ENCODE peak calls at places on chromosomes 11 and 22, in six cellular contexts. B is AG04449, A is Peyer's patch, E is spleen, V is heart left ventricle, I is choroid plexus epithelial cell. J is an unnamed sample.

GRCh38 chr11:20360650-20361049 is 2.9 kb upstream of the HTATIP2 start:
- DNase-seq in E (peak; percentile 82), B (no peak), A (no peak), I (peak; percentile 71), V (no peak), J (no peak)

GRCh38 chr11:88544656-88545280 is 207.2 kb upstream of the CTSC start:
- DNase-seq in A (no peak), I (no peak), B (no peak), V (no peak), E (no peak), J (no peak)

GRCh38 chr22:42277232-42277753 is 6.8 kb upstream of the TCF20 start:
- DNase-seq in V (no peak), E (peak; percentile 27), A (no peak), B (no peak), I (no peak), J (no peak)

GRCh38 chr11:112694244-112694643 is 267.0 kb upstream of the NCAM1 start:
- DNase-seq in E (no peak), A (no peak), I (no peak), B (no peak), V (no peak), J (no peak)

GRCh38 chr11:111586305-111586915 is 15.8 kb upstream of the SIK2 start:
- DNase-seq in E (no peak), B (no peak), V (no peak), I (peak; percentile 77), A (no peak), J (no peak)

GRCh38 chr11:130786586-130786985 is 129.7 kb downstream of the SNX19 start:
- DNase-seq in E (no peak), B (no peak), A (no peak), I (no peak), V (peak; percentile 41), J (no peak)

GRCh38 chr11:87022738-87023137 is 15.0 kb upstream of the TMEM135 start:
- DNase-seq in V (no peak), E (no peak), I (no peak), B (no peak), A (no peak), J (no peak)

GRCh38 chr22:21041937-21042336 is 3.8 kb upstream of the LRRC74B start:
- DNase-seq in A (no peak), I (peak; percentile 71), B (peak; percentile 50), V (peak; percentile 8), E (no peak), J (no peak)

GRCh38 chr22:18033204-18033998 is 9.0 kb upstream of the MICAL3 start:
- DNase-seq in E (peak; percentile 27), A (no peak), B (no peak), V (no peak), I (peak; percentile 49), J (no peak)

GRCh38 chr11:23856654-23857053 is 640.2 kb upstream of the LUZP2 start:
- DNase-seq in E (no peak), I (peak; percentile 85), B (no peak), A (no peak), V (no peak), J (no peak)

GRCh38 chr11:76889414-76889975 is 28.8 kb downstream of the ACER3 start:
- DNase-seq in E (no peak), V (no peak), I (peak; percentile 12), B (no peak), A (no peak), J (no peak)

GRCh38 chr11:128790200-128790599 is 76.9 kb downstream of the KCNJ1 start:
- DNase-seq in A (no peak), V (peak; percentile 79), E (no peak), I (peak; percentile 31), B (no peak), J (no peak)

GRCh38 chr22:39997939-39998726 is 3.4 kb downstream of the FAM83F start:
- DNase-seq in A (peak; percentile 78), E (no peak), V (no peak), B (no peak), I (peak; percentile 30), J (peak; percentile 55)

GRCh38 chr11:65903068-65903481 is 2.9 kb upstream of the FOSL1 start:
- DNase-seq in B (no peak), I (peak; percentile 58), V (no peak), A (no peak), E (no peak), J (no peak)

GRCh38 chr22:30574095-30574981 is at the start of gene GAL3ST1:
- DNase-seq in I (no peak), V (no peak), B (no peak), A (peak; percentile 85), E (no peak), J (no peak)

GRCh38 chr11:87820026-87820425 is 355.2 kb downstream of the RAB38 start:
- DNase-seq in A (no peak), V (no peak), E (no peak), B (no peak), I (no peak), J (no peak)

GRCh38 chr11:59555601-59556114 is 44.3 kb downstream of the OR4D9 start:
- DNase-seq in B (no peak), E (no peak), I (no peak), A (no peak), V (no peak), J (no peak)

GRCh38 chr11:20668410-20668809 is 976 bp upstream of the NELL1 start:
- DNase-seq in I (no peak), V (no peak), E (no peak), A (no peak), B (no peak), J (no peak)

GRCh38 chr11:121810291-121810690 is 305.7 kb downstream of the BLID start:
- DNase-seq in B (peak; percentile 46), E (no peak), A (no peak), I (peak; percentile 65), V (no peak), J (no peak)

GRCh38 chr11:69533296-69534165 is 52.1 kb downstream of the LINC01488 start:
- DNase-seq in B (no peak), A (no peak), V (no peak), I (no peak), E (peak; percentile 64), J (no peak)

GRCh38 chr22:27433585-27434190 is 367.9 kb downstream of the MN1 start:
- DNase-seq in I (no peak), A (no peak), B (no peak), E (no peak), V (no peak), J (no peak)

GRCh38 chr11:69630009-69630870 is 10.7 kb upstream of the CCND1 start:
- DNase-seq in A (no peak), E (no peak), B (no peak), V (no peak), I (peak; percentile 39), J (no peak)

GRCh38 chr22:43131773-43132501 is 11.3 kb downstream of the MCAT start:
- DNase-seq in I (no peak), B (no peak), E (no peak), A (no peak), V (peak; percentile 60), J (no peak)

GRCh38 chr11:103656382-103656781 is 380.1 kb upstream of the DDI1 start:
- DNase-seq in B (no peak), E (no peak), V (no peak), A (no peak), I (no peak), J (no peak)
- H3K4me3 ChIP-seq in B (no peak overlapping the region), E (no peak overlapping the region), V (no peak overlapping the region), A (no peak overlapping the region), I (no peak overlapping the region), J (no peak overlapping the region)

GRCh38 chr11:113906515-113906914 is 1.9 kb downstream of the HTR3B start:
- DNase-seq in A (no peak), I (no peak), B (no peak), E (no peak), V (no peak), J (no peak)

GRCh38 chr11:113906038-113906437 is 1.4 kb downstream of the HTR3B start:
- DNase-seq in V (no peak), B (no peak), A (no peak), E (no peak), I (peak; percentile 29), J (no peak)

GRCh38 chr11:113908107-113908506 is 3.5 kb downstream of the HTR3B start:
- DNase-seq in B (no peak), A (no peak), E (no peak), V (no peak), I (no peak), J (no peak)

GRCh38 chr11:113907681-113908080 is 3.1 kb downstream of the HTR3B start:
- DNase-seq in A (no peak), E (no peak), B (no peak), I (no peak), V (no peak), J (no peak)

GRCh38 chr11:113907155-113907554 is 2.6 kb downstream of the HTR3B start:
- DNase-seq in B (no peak), I (no peak), A (no peak), V (no peak), E (no peak), J (no peak)
- H3K4me3 ChIP-seq in B (no peak overlapping the region), I (no peak overlapping the region), A (no peak overlapping the region), V (no peak overlapping the region), E (no peak overlapping the region), J (no peak overlapping the region)

GRCh38 chr22:35900483-35901168 is 128.0 kb downstream of the RBFOX2 start:
- DNase-seq in B (no peak), V (no peak), E (no peak), A (no peak), I (peak; percentile 51), J (no peak)

GRCh38 chr22:35905894-35906293 is 122.7 kb downstream of the RBFOX2 start:
- DNase-seq in I (no peak), V (no peak), E (no peak), B (no peak), A (no peak), J (no peak)

GRCh38 chr22:35904332-35904692 is 124.3 kb downstream of the RBFOX2 start:
- DNase-seq in E (no peak), A (no peak), I (no peak), B (no peak), V (no peak), J (no peak)

GRCh38 chr22:35904752-35905151 is 123.9 kb downstream of the RBFOX2 start:
- DNase-seq in V (no peak), B (no peak), E (no peak), A (no peak), I (no peak), J (no peak)

DNA sequence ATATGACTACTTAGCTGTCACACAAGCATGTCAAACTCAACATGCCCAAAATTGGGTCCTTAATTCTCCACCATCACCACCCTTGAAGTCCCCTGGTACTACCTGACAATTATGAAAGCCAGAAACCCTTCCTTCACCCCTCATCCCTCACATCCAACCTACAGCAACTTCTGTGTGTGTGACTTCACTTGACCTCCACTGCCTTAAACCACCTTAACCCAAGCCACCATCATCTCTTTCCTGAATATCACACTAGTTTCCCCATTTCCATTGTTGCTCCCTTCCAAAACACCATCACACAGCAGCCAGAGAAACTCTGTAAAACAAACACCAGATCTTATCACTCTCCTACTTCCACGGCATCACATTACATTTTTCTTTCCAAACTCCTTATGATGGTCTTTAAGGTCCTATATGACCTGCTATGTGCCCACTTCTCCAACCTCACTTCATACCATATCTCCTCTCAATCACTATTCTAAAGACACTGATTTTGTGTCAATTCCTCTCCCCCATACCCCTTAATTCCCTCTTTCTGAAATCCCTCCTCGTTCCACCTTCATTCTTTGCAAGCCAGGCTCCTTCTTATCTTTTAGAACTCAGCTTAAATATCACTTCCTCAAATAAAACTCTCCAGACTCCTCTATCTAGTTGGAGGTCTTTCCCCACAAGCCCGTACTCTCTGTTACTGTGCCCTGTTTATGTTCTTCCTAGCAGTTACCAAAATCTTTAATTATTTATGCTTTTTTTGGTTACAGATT is 124.9 kb downstream of the RBFOX2 start:
- DNase-seq in V (no peak), E (no peak), A (no peak), I (no peak), B (no peak), J (no peak)
- H3K4me3 ChIP-seq in V (no peak overlapping the region), E (no peak overlapping the region), A (no peak overlapping the region), I (no peak overlapping the region), B (no peak overlapping the region), J (no peak overlapping the region)

GRCh38 chr11:96162816-96163499 is 180.0 kb downstream of the MAML2 start:
- DNase-seq in A (no peak), V (peak; percentile 40), B (no peak), I (peak; percentile 92), E (no peak), J (no peak)
- H3K4me3 ChIP-seq in A (no peak overlapping the region), V (no peak overlapping the region), B (no peak overlapping the region), I (no peak overlapping the region), E (no peak overlapping the region), J (no peak overlapping the region)

J was measured in kidney epithelial cell.